ENCODE peak calls at places on chromosome 15, in eight cellular contexts. G is GM04504, E is cardiac fibroblast, Z is posterior vena cava, U is endothelial cell, O is kidney tubule cell, M is choroid plexus epithelial cell, Y is astrocyte of the spinal cord. H is an unnamed sample.

GRCh38 chr15:74157868-74158827 is 15.4 kb upstream of the ISLR start:
- DNase-seq in G (no peak), U (no peak), Y (no peak), M (no peak), O (no peak), E (no peak), Z (no peak), H (no peak)

GRCh38 chr15:39127151-39127815 is 453.6 kb upstream of the THBS1 start:
- DNase-seq in Z (no peak), O (peak; percentile 32), Y (no peak), M (no peak), G (no peak), E (peak; percentile 64), U (no peak), H (no peak)

GRCh38 chr15:101124731-101125558 is 126.9 kb downstream of the CHSY1 start:
- DNase-seq in E (peak; percentile 98), M (peak; percentile 96), O (peak; percentile 27), Y (peak; percentile 97), G (peak; percentile 84), U (no peak), Z (no peak), H (no peak)

GRCh38 chr15:76340802-76341365 is 4.3 kb downstream of the ISL2 start:
- DNase-seq in U (no peak), M (no peak), G (no peak), Y (no peak), Z (no peak), E (no peak), O (peak; percentile 30), H (no peak)

GRCh38 chr15:57220220-57220619 is 156.1 kb upstream of the CGNL1 start:
- DNase-seq in G (peak; percentile 72), U (no peak), O (peak; percentile 15), Z (no peak), Y (peak; percentile 79), E (peak; percentile 76), M (peak; percentile 72), H (no peak)

GRCh38 chr15:98955980-98956723 is 51.4 kb downstream of the PGPEP1L start:
- DNase-seq in Z (no peak), O (no peak), U (no peak), M (no peak), Y (no peak), E (no peak), G (no peak), H (no peak)

GRCh38 chr15:75061272-75061671 is 37.9 kb downstream of the PPCDC start:
- DNase-seq in O (peak; percentile 63), Y (peak; percentile 72), G (peak; percentile 18), E (peak; percentile 47), M (peak; percentile 67), Z (no peak), U (no peak), H (no peak)

GRCh38 chr15:100334015-100334414 is 7.8 kb downstream of the ADAMTS17 start:
- DNase-seq in M (no peak), Y (no peak), Z (no peak), E (no peak), O (no peak), G (no peak), U (no peak), H (no peak)

GRCh38 chr15:94844533-94845390 is 613.4 kb downstream of the MCTP2 start:
- DNase-seq in G (no peak), M (peak; percentile 50), Y (peak; percentile 53), U (peak; percentile 95), E (peak; percentile 21), Z (peak; percentile 89), O (peak; percentile 63), H (peak; percentile 87)

GRCh38 chr15:66900586-66901310 is 164.7 kb upstream of the SMAD3 start:
- DNase-seq in E (no peak), G (no peak), M (no peak), U (no peak), O (no peak), Z (peak; percentile 66), Y (no peak), H (no peak)

GRCh38 chr15:48472756-48473155 is 141.5 kb downstream of the DUT start:
- DNase-seq in M (peak; percentile 65), U (no peak), O (peak; percentile 20), E (peak; percentile 82), Y (peak; percentile 37), G (peak; percentile 28), Z (no peak), H (no peak)

GRCh38 chr15:40234783-40235182 is 4.1 kb upstream of the PAK6 start:
- DNase-seq in O (peak; percentile 35), E (no peak), M (no peak), Y (no peak), U (no peak), Z (no peak), G (no peak), H (peak; percentile 46)

GRCh38 chr15:90142216-90143175 is 40.2 kb upstream of the IDH2 start:
- DNase-seq in U (no peak), Z (no peak), E (no peak), O (no peak), Y (no peak), G (no peak), M (no peak), H (no peak)

GRCh38 chr15:66071160-66071559 is 182.4 kb downstream of the MEGF11 start:
- DNase-seq in Z (no peak), Y (no peak), G (no peak), M (no peak), E (no peak), U (no peak), O (no peak), H (no peak)

GRCh38 chr15:79541176-79541575 is 109.0 kb downstream of the MINAR1 start:
- DNase-seq in G (no peak), O (no peak), Y (no peak), U (no peak), M (no peak), Z (no peak), E (no peak), H (no peak)

GRCh38 chr15:86063328-86064180 is 16.1 kb upstream of the AGBL1 start:
- DNase-seq in G (no peak), U (no peak), E (no peak), Y (no peak), M (no peak), O (no peak), Z (no peak), H (no peak)

H was measured in upper lobe of right lung.